ENCODE peak calls at places on chromosomes 16 and 17, in six cellular contexts. B is head of caudate nucleus; N is stimulated activated effector memory CD8-positive, alpha-beta T cell treated with anti-CD3 and anti-CD28 coated beads, Interleukin-12 subunit alpha, Interleukin-12 subunit beta, amount 100 ng/mL, for 72 hours; Q is AG04450; W is MV-4-11; X is heart left ventricle. F is an unnamed sample.

GRCh38 chr17:81194941-81195901 is 27.5 kb downstream of the CEP131 start:
- DNase-seq in B (no peak), N (no peak), Q (no peak), W (no peak), X (peak; percentile 87), F (no peak)

GRCh38 chr17:29143894-29144293 is 36.3 kb downstream of the MYO18A start:
- DNase-seq in B (no peak), N (no peak), Q (no peak), W (peak; percentile 56), X (no peak), F (no peak)

GRCh38 chr16:24150282-24150681 is 105.9 kb upstream of the CACNG3 start:
- DNase-seq in B (no peak), N (no peak), Q (no peak), W (no peak), X (no peak), F (no peak)

GRCh38 chr17:68383443-68384321 is 73.6 kb downstream of the WIPI1 start:
- DNase-seq in B (no peak), N (no peak), Q (peak; percentile 69), W (peak; percentile 75), X (peak; percentile 42), F (no peak)

GRCh38 chr16:24729967-24730815 is 740 bp downstream of the TNRC6A start:
- DNase-seq in B (peak; percentile 29), N (no peak), Q (no peak), W (peak; percentile 13), X (peak; percentile 39), F (no peak)

GRCh38 chr16:73268311-73268997 is 220.5 kb upstream of the ZFHX3 start:
- DNase-seq in B (peak; percentile 25), N (no peak), Q (no peak), W (no peak), X (no peak), F (no peak)

GRCh38 chr16:48194828-48195566 is 39.2 kb upstream of the ABCC12 start:
- DNase-seq in B (no peak), N (no peak), Q (peak; percentile 7), W (no peak), X (no peak), F (no peak)

GRCh38 chr17:40113961-40114272 is 7.9 kb upstream of the MSL1 start:
- DNase-seq in B (no peak), N (no peak), Q (no peak), W (no peak), X (no peak), F (no peak)

GRCh38 chr16:71283612-71284011 is 5.6 kb downstream of the CMTR2 start:
- DNase-seq in B (no peak), N (no peak), Q (no peak), W (no peak), X (no peak), F (no peak)

GRCh38 chr17:56173958-56174357 is 20.7 kb downstream of the ANKFN1 start:
- DNase-seq in B (no peak), N (no peak), Q (no peak), W (no peak), X (peak; percentile 43), F (no peak)

GRCh38 chr17:39099686-39100293 is 51.6 kb downstream of the PLXDC1 start:
- DNase-seq in B (no peak), N (no peak), Q (peak; percentile 44), W (no peak), X (peak; percentile 88), F (no peak)

GRCh38 chr17:81057079-81057730 is 22.3 kb downstream of the BAIAP2 start:
- DNase-seq in B (peak; percentile 58), N (no peak), Q (no peak), W (peak; percentile 1), X (peak; percentile 61), F (no peak)

GRCh38 chr17:82781894-82782274 is 30.0 kb downstream of the TBCD start:
- DNase-seq in B (peak; percentile 83), N (peak; percentile 88), Q (peak; percentile 50), W (peak; percentile 72), X (peak; percentile 85), F (peak; percentile 85)

GRCh38 chr16:84303023-84303422 is 8.3 kb downstream of the WFDC1 start:
- DNase-seq in B (no peak), N (no peak), Q (peak; percentile 50), W (no peak), X (no peak), F (no peak)

GRCh38 chr17:82296511-82297279 is 20.7 kb downstream of the CD7 start:
- DNase-seq in B (no peak), N (no peak), Q (no peak), W (no peak), X (no peak), F (no peak)

GRCh38 chr17:35286120-35286781 is 43.4 kb downstream of the SLFN5 start:
- DNase-seq in B (no peak), N (no peak), Q (no peak), W (peak; percentile 62), X (no peak), F (no peak)

GRCh38 chr16:963913-964695 is 6.7 kb downstream of the LMF1 start:
- DNase-seq in B (no peak), N (no peak), Q (no peak), W (no peak), X (no peak), F (no peak)

GRCh38 chr17:76458580-76459490 is 5.9 kb upstream of the UBE2O start:
- DNase-seq in B (no peak), N (no peak), Q (no peak), W (peak; percentile 37), X (peak; percentile 74), F (no peak)

GRCh38 chr16:87914812-87915211 is 21.5 kb downstream of the CA5A start:
- DNase-seq in B (no peak), N (no peak), Q (no peak), W (no peak), X (no peak), F (no peak)

GRCh38 chr17:67375054-67375427 is 2.0 kb upstream of the PITPNC1 start:
- DNase-seq in B (no peak), N (no peak), Q (no peak), W (no peak), X (no peak), F (no peak)

GRCh38 chr17:10169274-10169673 is 29.1 kb downstream of the GAS7 start:
- DNase-seq in B (no peak), N (no peak), Q (no peak), W (peak; percentile 81), X (no peak), F (no peak)

GRCh38 chr17:41705271-41705991 is 6.7 kb upstream of the GAST start:
- DNase-seq in B (no peak), N (no peak), Q (no peak), W (no peak), X (no peak), F (no peak)

GRCh38 chr16:88804552-88805339 is 1.2 kb downstream of the CDT1 start:
- DNase-seq in B (no peak), N (peak; percentile 29), Q (no peak), W (no peak), X (no peak), F (no peak)

GRCh38 chr17:59074494-59074893 is 32.2 kb downstream of the TRIM37 start:
- DNase-seq in B (no peak), N (no peak), Q (peak; percentile 4), W (no peak), X (no peak), F (no peak)

GRCh38 chr17:37147301-37147812 is 198.6 kb downstream of the AATF start:
- DNase-seq in B (no peak), N (no peak), Q (no peak), W (no peak), X (no peak), F (no peak)

GRCh38 chr17:10198509-10199249 is at the start of gene GAS7:
- DNase-seq in B (peak; percentile 65), N (peak; percentile 36), Q (no peak), W (peak; percentile 25), X (peak; percentile 80), F (peak; percentile 56)

GRCh38 chr16:50548659-50549560 is 714 bp downstream of the NKD1 start:
- DNase-seq in B (no peak), N (no peak), Q (no peak), W (no peak), X (no peak), F (no peak)

GRCh38 chr16:19118938-19119431 is 5.2 kb downstream of the ITPRIPL2 start:
- DNase-seq in B (no peak), N (no peak), Q (peak; percentile 78), W (peak; percentile 94), X (peak; percentile 61), F (no peak)

GRCh38 chr17:18006495-18007239 is 32.3 kb downstream of the ATPAF2 start:
- DNase-seq in B (no peak), N (no peak), Q (no peak), W (no peak), X (no peak), F (no peak)

GRCh38 chr17:28506763-28507487 is 777 bp downstream of the FOXN1 start:
- DNase-seq in B (no peak), N (no peak), Q (no peak), W (no peak), X (no peak), F (no peak)

GRCh38 chr17:39928868-39929651 is 1.5 kb downstream of the LRRC3C start:
- DNase-seq in B (no peak), N (no peak), Q (peak; percentile 77), W (peak; percentile 93), X (no peak), F (no peak)

GRCh38 chr17:17443173-17443572 is 33.6 kb upstream of the MED9 start:
- DNase-seq in B (no peak), N (no peak), Q (no peak), W (no peak), X (no peak), F (no peak)